ENCODE peak calls at places on chromosomes 13 and 19, in ten cellular contexts. V is GM23338; G is left ventricle myocardium inferior; E is RWPE1; D is CD4-positive, alpha-beta memory T cell; Y is tibial artery; A is sigmoid colon; J is GM23248; L is AG04450; B is CD4-positive, alpha-beta T cell. S is an unnamed sample.

GRCh38 chr19:50332014-50332263 is 2.8 kb upstream of the KCNC3 start:
- DNase-seq in L (no peak), E (no peak), A (no peak), G (no peak), D (no peak), V (no peak), Y (no peak), B (no peak), J (no peak), S (no peak)

GRCh38 chr19:845707-846481 is 5.1 kb downstream of the PRTN3 start:
- DNase-seq in Y (no peak), L (no peak), E (no peak), B (no peak), A (no peak), D (no peak), V (no peak), G (no peak), J (no peak), S (no peak)

GRCh38 chr19:10516064-10516385 is 1.2 kb downstream of the S1PR5 start:
- DNase-seq in Y (no peak), E (no peak), J (no peak), G (no peak), A (no peak), V (no peak), B (no peak), L (no peak), D (no peak), S (no peak)

GRCh38 chr13:26220575-26220974 is 1.5 kb downstream of the RNF6 start:
- DNase-seq in J (peak; percentile 75), Y (no peak), V (no peak), B (no peak), L (no peak), A (no peak), E (peak; percentile 29), D (no peak), G (no peak), S (no peak)

GRCh38 chr13:102598061-102598460 is 1.3 kb downstream of the TPP2 start:
- DNase-seq in A (no peak), V (no peak), Y (no peak), D (no peak), J (peak; percentile 51), G (no peak), L (no peak), B (no peak), E (no peak), S (no peak)

GRCh38 chr13:98751397-98752110 is 918 bp downstream of the SLC15A1 start:
- DNase-seq in A (no peak), D (no peak), V (peak; percentile 74), L (no peak), E (no peak), Y (no peak), G (no peak), J (peak; percentile 74), B (no peak), S (no peak)

GRCh38 chr19:1122972-1123363 is 19.2 kb downstream of the GPX4 start:
- DNase-seq in V (peak; percentile 93), J (peak; percentile 93), D (no peak), G (no peak), Y (no peak), A (no peak), E (peak; percentile 90), L (no peak), B (no peak), S (peak; percentile 94)

GRCh38 chr13:35455022-35455421 is 21.5 kb downstream of the MAB21L1 start:
- DNase-seq in G (no peak), B (no peak), E (no peak), V (no peak), D (no peak), A (no peak), Y (no peak), J (no peak), L (no peak), S (no peak)

GRCh38 chr13:91785435-91786137 is 387.2 kb downstream of the GPC5 start:
- DNase-seq in J (no peak), D (no peak), L (no peak), E (no peak), V (no peak), B (no peak), G (no peak), Y (no peak), A (no peak), S (no peak)

GRCh38 chr13:78015782-78016181 is 97.2 kb upstream of the EDNRB start:
- DNase-seq in V (no peak), Y (no peak), G (no peak), B (no peak), J (no peak), D (no peak), E (no peak), A (no peak), L (no peak), S (no peak)
- H3K27ac ChIP-seq in V (no peak overlapping the region), Y (no peak overlapping the region), G (no peak overlapping the region), B (no peak overlapping the region), J (no peak overlapping the region), D (no peak overlapping the region), E (no peak overlapping the region), A (no peak overlapping the region), L (no peak overlapping the region), S (no peak overlapping the region)

DNA sequence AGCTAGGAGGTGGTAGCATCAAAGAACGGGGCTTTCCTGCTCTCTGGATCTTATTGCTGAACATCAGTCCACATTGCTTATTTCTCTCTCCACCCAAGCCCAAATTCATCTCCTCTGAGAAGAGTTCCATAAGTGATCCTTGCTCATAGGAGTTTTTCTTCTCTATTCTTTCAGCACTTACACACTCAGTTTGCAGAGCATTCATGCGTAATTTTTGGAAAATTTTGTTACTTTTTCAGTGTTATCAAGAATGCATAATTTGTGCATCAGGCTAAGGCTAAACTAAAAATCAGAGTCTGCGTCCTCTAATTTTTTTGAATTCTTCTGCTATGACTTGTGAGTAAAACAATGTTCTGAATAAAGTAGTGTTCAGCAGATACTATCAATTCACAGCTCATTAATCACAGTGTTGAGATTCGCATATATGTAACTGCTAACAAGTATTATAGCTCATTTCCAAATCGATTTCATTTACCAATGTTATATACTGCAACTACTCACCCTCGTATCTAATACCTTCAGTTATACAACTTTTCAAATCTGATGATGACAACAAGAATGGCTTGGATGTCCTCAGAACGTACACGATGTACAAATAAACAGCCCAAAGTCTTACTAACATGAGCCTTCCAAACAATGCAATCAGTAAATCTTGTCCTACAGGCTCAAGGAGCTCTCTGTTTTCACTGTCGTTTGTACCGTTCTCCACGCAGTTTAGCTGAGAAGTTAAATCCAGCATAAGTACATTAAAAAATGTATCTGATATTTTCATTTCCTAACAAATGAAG is 36.3 kb upstream of the STARD13 start:
- DNase-seq in G (no peak), A (no peak), D (no peak), V (no peak), J (peak; percentile 61), Y (no peak), B (no peak), E (no peak), L (no peak), S (no peak)
- H3K27ac ChIP-seq in G (peak overlapping the region; percentile 60), A (peak overlapping the region; percentile 47), D (no peak overlapping the region), V (no peak overlapping the region), J (peak overlapping the region; percentile 81), Y (peak overlapping the region; percentile 64), B (no peak overlapping the region), E (no peak overlapping the region), L (peak overlapping the region; percentile 88), S (no peak overlapping the region)

DNA sequence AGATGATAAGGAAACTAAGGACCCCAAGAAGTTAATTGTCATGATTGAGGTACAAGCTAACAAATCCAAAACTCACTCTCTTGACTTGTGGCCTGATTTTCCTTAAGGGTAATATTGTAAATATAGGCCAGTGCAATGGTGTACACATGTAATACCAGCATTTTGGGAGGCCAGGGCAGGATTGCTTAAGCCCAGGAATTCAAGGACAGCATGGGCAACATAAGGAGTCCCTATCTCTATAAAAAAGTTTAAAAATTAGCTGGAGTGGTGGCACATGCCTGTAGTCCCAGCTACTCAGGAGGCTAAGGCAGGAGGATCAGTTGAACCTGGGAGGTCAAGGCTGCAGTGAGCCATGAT is 28.7 kb upstream of the GARRE1 start:
- DNase-seq in B (no peak), V (no peak), G (no peak), Y (no peak), A (no peak), J (no peak), D (no peak), E (no peak), L (no peak), S (no peak)
- H3K27ac ChIP-seq in B (no peak overlapping the region), V (peak overlapping the region; percentile 78), G (no peak overlapping the region), Y (no peak overlapping the region), A (peak overlapping the region; percentile 10), J (peak overlapping the region; percentile 20), D (no peak overlapping the region), E (no peak overlapping the region), L (no peak overlapping the region), S (no peak overlapping the region)

GRCh38 chr19:55118401-55118991 is 1.1 kb upstream of the PPP1R12C start:
- DNase-seq in J (peak; percentile 34), B (no peak), A (no peak), V (peak; percentile 97), Y (no peak), E (no peak), L (no peak), D (no peak), G (peak; percentile 65), S (no peak)
- H3K27ac ChIP-seq in J (peak overlapping the region; percentile 76), B (no peak overlapping the region), A (peak overlapping the region; percentile 99), V (peak overlapping the region; percentile 60), Y (peak overlapping the region; percentile 75), E (peak overlapping the region; percentile 80), L (peak overlapping the region; percentile 70), D (peak overlapping the region; percentile 64), G (peak overlapping the region; percentile 95), S (no peak overlapping the region)